ENCODE peak calls at places on chromosomes 7 and 10, in seven cellular contexts. F is LHCN-M2, B is sciatic nerve, H is nephron progenitor cell, M is B cell, G is EH, N is AG10803. J is an unnamed sample.

GRCh38 chr7:150830957-150831356 is 21.4 kb upstream of the AOC1 start:
- DNase-seq in G (no peak), M (no peak), F (no peak), N (no peak), B (no peak), H (no peak), J (no peak)

GRCh38 chr10:101453318-101453717 is 99.4 kb downstream of the BTRC start:
- DNase-seq in G (no peak), M (no peak), H (no peak), N (peak), F (no peak), B (no peak), J (no peak)

GRCh38 chr7:127447326-127447945 is 54.9 kb upstream of the ZNF800 start:
- DNase-seq in G (peak), N (peak), M (peak), F (peak), H (peak), B (no peak), J (no peak)

GRCh38 chr7:18638594-18639452 is 143.3 kb downstream of the HDAC9 start:
- DNase-seq in M (no peak), G (peak), N (peak), B (no peak), H (no peak), F (peak), J (no peak)

GRCh38 chr10:17227367-17228080 is 517 bp upstream of the VIM start:
- DNase-seq in F (peak), N (peak), G (peak), H (no peak), B (no peak), M (no peak), J (no peak)

GRCh38 chr10:106182542-106182941 is 982.0 kb downstream of the SORCS1 start:
- DNase-seq in M (no peak), B (no peak), F (no peak), G (no peak), H (no peak), N (no peak), J (no peak)

GRCh38 chr10:13945760-13946460 is 359.1 kb downstream of the PRPF18 start:
- DNase-seq in G (peak), F (no peak), H (peak), N (peak), M (no peak), B (no peak), J (peak)

GRCh38 chr10:72076756-72077155 is 11.6 kb downstream of the SPOCK2 start:
- DNase-seq in B (no peak), H (no peak), G (no peak), F (no peak), N (no peak), M (no peak), J (no peak)

GRCh38 chr10:488933-489215 is 200.6 kb downstream of the DIP2C start:
- DNase-seq in H (no peak), N (no peak), M (no peak), F (no peak), G (no peak), B (no peak), J (no peak)

GRCh38 chr10:69863580-69863979 is 61.9 kb downstream of the COL13A1 start:
- DNase-seq in M (no peak), H (no peak), G (peak), B (no peak), F (peak), N (peak), J (no peak)

GRCh38 chr7:55107946-55108345 is 89.1 kb downstream of the EGFR start:
- DNase-seq in M (no peak), H (no peak), B (no peak), N (no peak), F (no peak), G (peak), J (no peak)

GRCh38 chr10:115063702-115064479 is 29.3 kb upstream of the ATRNL1 start:
- DNase-seq in N (peak), B (no peak), M (no peak), G (peak), F (no peak), H (no peak), J (no peak)

J was measured in midbrain.